ENCODE peak calls at places on chromosome 14, in seven cellular contexts. G, L, O, A, P, Z and F are unnamed samples.

GRCh38 chr14:22152901-22153300 is 436.1 kb downstream of the DAD1 start:
- DNase-seq in P (no peak), A (no peak), G (no peak), Z (no peak), L (no peak), O (no peak), F (no peak)

GRCh38 chr14:40629144-40629543 is 977.5 kb upstream of the LRFN5 start:
- DNase-seq in Z (no peak), L (no peak), P (no peak), A (no peak), O (no peak), G (no peak), F (no peak)

GRCh38 chr14:76720382-76720813 is 40.9 kb upstream of the VASH1 start:
- DNase-seq in O (no peak), P (peak; percentile 59), L (peak; percentile 26), G (peak; percentile 92), Z (no peak), A (no peak), F (no peak)

GRCh38 chr14:42779024-42779423 is 1172.3 kb downstream of the LRFN5 start:
- DNase-seq in Z (no peak), O (peak; percentile 17), A (no peak), G (no peak), L (peak; percentile 4), P (no peak), F (no peak)

GRCh38 chr14:94748667-94749347 is 21.1 kb downstream of the GSC start:
- DNase-seq in G (no peak), Z (no peak), A (no peak), L (peak; percentile 1), O (no peak), P (no peak), F (no peak)

GRCh38 chr14:70022771-70023445 is 143.7 kb downstream of the SMOC1 start:
- DNase-seq in Z (no peak), O (no peak), A (no peak), L (no peak), G (no peak), P (no peak), F (no peak)

GRCh38 chr14:94132285-94132887 is 3.0 kb upstream of the IFI27L2 start:
- DNase-seq in A (peak; percentile 35), P (peak; percentile 53), G (no peak), L (peak; percentile 67), O (peak; percentile 68), Z (peak; percentile 42), F (no peak)

GRCh38 chr14:94401083-94401482 is 12.7 kb upstream of the SERPINA1 start:
- DNase-seq in L (no peak), O (no peak), G (no peak), P (no peak), A (no peak), Z (no peak), F (no peak)

GRCh38 chr14:103161054-103161397 is 37.8 kb downstream of the TNFAIP2 start:
- DNase-seq in P (no peak), O (no peak), Z (no peak), G (no peak), A (no peak), L (peak; percentile 46), F (no peak)

GRCh38 chr14:36591482-36591881 is 9.1 kb upstream of the NKX2-8 start:
- DNase-seq in O (no peak), P (no peak), A (no peak), L (no peak), Z (no peak), G (no peak), F (no peak)

GRCh38 chr14:57871487-57872080 is 5.7 kb upstream of the SLC35F4 start:
- DNase-seq in L (peak; percentile 52), P (peak; percentile 0), G (no peak), O (peak; percentile 35), Z (no peak), A (no peak), F (no peak)

GRCh38 chr14:92924247-92924646 is 1.3 kb downstream of the CHGA start:
- DNase-seq in A (no peak), O (no peak), P (no peak), L (no peak), Z (no peak), G (no peak), F (no peak)

GRCh38 chr14:76868453-76869170 is 42.4 kb downstream of the LRRC74A start:
- DNase-seq in A (no peak), L (no peak), Z (no peak), P (no peak), G (no peak), O (no peak), F (no peak)

GRCh38 chr14:35883677-35884293 is 57.6 kb downstream of the BRMS1L start:
- DNase-seq in O (peak; percentile 1), L (peak; percentile 12), G (no peak), P (no peak), A (no peak), Z (no peak), F (no peak)

GRCh38 chr14:99672506-99673327 is 11.4 kb upstream of the CYP46A1 start:
- DNase-seq in A (no peak), L (no peak), Z (no peak), G (no peak), O (no peak), P (no peak), F (no peak)

GRCh38 chr14:54565236-54566151 is 1.4 kb upstream of the SAMD4A start:
- DNase-seq in P (peak; percentile 76), O (peak; percentile 65), A (peak; percentile 68), G (peak; percentile 96), L (no peak), Z (peak; percentile 75), F (peak; percentile 74)

GRCh38 chr14:37890095-37890494 is 294.7 kb downstream of the TTC6 start:
- DNase-seq in O (no peak), G (no peak), L (no peak), Z (no peak), P (no peak), A (no peak), F (no peak)

GRCh38 chr14:91693342-91693741 is 38.5 kb downstream of the CATSPERB start:
- DNase-seq in O (no peak), G (no peak), P (no peak), A (no peak), Z (no peak), L (peak; percentile 4), F (no peak)

GRCh38 chr14:104856869-104857860 is 7.9 kb upstream of the CEP170B start:
- DNase-seq in L (no peak), G (no peak), A (no peak), Z (no peak), P (no peak), O (no peak), F (no peak)

GRCh38 chr14:99520571-99521081 is 39.4 kb downstream of the CCNK start:
- DNase-seq in Z (no peak), O (no peak), A (no peak), G (no peak), P (no peak), L (no peak), F (no peak)

GRCh38 chr14:55074662-55075061 is 23.2 kb downstream of the MAPK1IP1L start:
- DNase-seq in G (no peak), P (no peak), L (no peak), O (no peak), A (no peak), Z (no peak), F (no peak)

GRCh38 chr14:94989946-94990345 is 167.4 kb downstream of the DICER1 start:
- DNase-seq in P (no peak), Z (no peak), L (no peak), G (no peak), A (no peak), O (no peak), F (no peak)

GRCh38 chr14:24095196-24096068 is 1.3 kb downstream of the PCK2 start:
- DNase-seq in Z (peak; percentile 36), L (no peak), O (no peak), A (no peak), P (no peak), G (peak; percentile 43), F (no peak)

GRCh38 chr14:56751471-56751870 is 58.8 kb downstream of the OTX2 start:
- DNase-seq in P (no peak), Z (no peak), A (no peak), G (no peak), O (no peak), L (no peak), F (no peak)

GRCh38 chr14:58096731-58097130 is 55.3 kb downstream of the ARMH4 start:
- DNase-seq in O (no peak), Z (no peak), A (no peak), G (no peak), P (no peak), L (no peak), F (no peak)

GRCh38 chr14:56803816-56804535 is 6.3 kb downstream of the OTX2 start:
- DNase-seq in P (no peak), A (no peak), O (no peak), G (no peak), L (no peak), Z (no peak), F (no peak)

GRCh38 chr14:64639340-64639821 is 64.8 kb upstream of the PLEKHG3 start:
- DNase-seq in A (no peak), P (no peak), L (peak; percentile 74), O (no peak), G (no peak), Z (no peak), F (no peak)

GRCh38 chr14:106372870-106373657 is 846.7 kb downstream of the TMEM121 start:
- DNase-seq in O (peak; percentile 44), Z (peak; percentile 67), P (peak; percentile 5), L (no peak), A (peak; percentile 66), G (peak; percentile 21), F (no peak)

GRCh38 chr14:90388982-90389381 is 7.8 kb upstream of the CALM1 start:
- DNase-seq in O (no peak), Z (no peak), G (no peak), L (no peak), P (no peak), A (no peak), F (no peak)

GRCh38 chr14:53002576-53002975 is 51.7 kb upstream of the FERMT2 start:
- DNase-seq in O (no peak), P (no peak), A (no peak), Z (no peak), L (no peak), G (no peak), F (no peak)

GRCh38 chr14:95313707-95314106 is 6.0 kb downstream of the CLMN start:
- DNase-seq in P (no peak), G (peak; percentile 60), O (no peak), Z (no peak), L (no peak), A (no peak), F (peak; percentile 82)

GRCh38 chr14:73432124-73432523 is 26.2 kb downstream of the NUMB start:
- DNase-seq in L (no peak), O (no peak), Z (no peak), A (no peak), G (no peak), P (no peak), F (no peak)

GRCh38 chr14:68506021-68506644 is 286.7 kb downstream of the ZFP36L1 start:
- DNase-seq in O (no peak), A (no peak), Z (no peak), G (no peak), L (peak; percentile 62), P (peak; percentile 81), F (no peak)

GRCh38 chr14:32469388-32470160 is 140.5 kb downstream of the AKAP6 start:
- DNase-seq in G (no peak), A (no peak), O (peak; percentile 5), Z (no peak), P (peak; percentile 43), L (no peak), F (no peak)

GRCh38 chr14:20522332-20522731 is 17.0 kb downstream of the RNASE10 start:
- DNase-seq in A (no peak), Z (no peak), G (no peak), L (no peak), P (no peak), O (no peak), F (no peak)